ENCODE peak calls at places on chromosomes 16 and 17, in eight cellular contexts. V is AG08395; U is Caki2; H is left colon; J is activated CD4-positive, alpha-beta T cell treated with anti-CD3 and anti-CD28 coated beads, Interleukin-2, amount 50 U/mL, for 1 hour; I is M059J; P is amniotic stem cell; D is pons. W is an unnamed sample.

GRCh38 chr17:81556175-81556691 is 4.1 kb upstream of the FAAP100 start:
- DNase-seq in V (peak), U (peak), H (no peak), J (no peak), I (peak), P (no peak), D (no peak), W (no peak)

GRCh38 chr16:27239026-27239425 is 29.5 kb downstream of the NSMCE1 start:
- DNase-seq in V (no peak), U (no peak), H (no peak), J (no peak), I (no peak), P (no peak), D (no peak), W (no peak)

GRCh38 chr16:30972872-30973271 is 12.1 kb upstream of the HSD3B7 start:
- DNase-seq in V (no peak), U (no peak), H (no peak), J (no peak), I (no peak), P (no peak), D (no peak), W (no peak)

GRCh38 chr16:81796035-81796434 is 16.9 kb downstream of the PLCG2 start:
- DNase-seq in V (no peak), U (no peak), H (no peak), J (no peak), I (no peak), P (no peak), D (peak), W (no peak)

GRCh38 chr16:11835891-11836652 is 15.3 kb downstream of the RSL1D1 start:
- DNase-seq in V (no peak), U (peak), H (no peak), J (no peak), I (peak), P (no peak), D (no peak), W (no peak)

GRCh38 chr16:30721606-30722005 is 22.6 kb downstream of the SRCAP start:
- DNase-seq in V (no peak), U (no peak), H (no peak), J (no peak), I (no peak), P (no peak), D (no peak), W (no peak)

GRCh38 chr17:73644145-73645049 is at the start of gene SDK2:
- DNase-seq in V (peak), U (peak), H (no peak), J (no peak), I (no peak), P (no peak), D (no peak), W (no peak)

GRCh38 chr17:65892912-65893377 is 299.0 kb downstream of the CEP112 start:
- DNase-seq in V (no peak), U (no peak), H (no peak), J (no peak), I (no peak), P (no peak), D (no peak), W (no peak)

GRCh38 chr16:64225036-64225435 is 896.8 kb downstream of the CDH11 start:
- DNase-seq in V (no peak), U (no peak), H (no peak), J (no peak), I (no peak), P (no peak), D (no peak), W (no peak)

GRCh38 chr16:85652431-85653221 is 36.1 kb downstream of the GINS2 start:
- DNase-seq in V (peak), U (peak), H (peak), J (no peak), I (peak), P (no peak), D (no peak), W (no peak)

GRCh38 chr17:50542795-50543774 is 3.9 kb upstream of the SPATA20 start:
- DNase-seq in V (no peak), U (no peak), H (peak), J (no peak), I (no peak), P (no peak), D (no peak), W (no peak)